ENCODE peak calls at places on chromosomes 11 and 22, in four cellular contexts. G is psoas muscle; C is IMR-90; O is CD4-positive, CD25-positive, alpha-beta regulatory T cell. S is an unnamed sample.

GRCh38 chr22:47608421-47608820 is 846.0 kb downstream of the TBC1D22A start:
- DNase-seq in C (no peak), G (no peak), O (no peak), S (no peak)

GRCh38 chr22:44449061-44449682 is 48.9 kb downstream of the RTL6 start:
- DNase-seq in C (peak; percentile 93), G (peak; percentile 29), O (no peak), S (no peak)

GRCh38 chr11:100525635-100526034 is 161.5 kb upstream of the ARHGAP42 start:
- DNase-seq in C (no peak), O (no peak), G (no peak), S (no peak)

GRCh38 chr22:30079952-30080533 is at the start of gene HORMAD2:
- DNase-seq in O (no peak), G (no peak), C (no peak), S (no peak)

GRCh38 chr11:19253149-19253540 is 12.4 kb upstream of the E2F8 start:
- DNase-seq in O (no peak), G (no peak), C (no peak), S (no peak)

GRCh38 chr22:50700387-50701075 is 27.9 kb downstream of the SHANK3 start:
- DNase-seq in C (no peak), G (no peak), O (no peak), S (no peak)

GRCh38 chr22:49106136-49106930 is 721.3 kb downstream of the BRD1 start:
- DNase-seq in O (no peak), G (no peak), C (no peak), S (no peak)

GRCh38 chr11:86099727-86100320 is 30.9 kb upstream of the PICALM start:
- DNase-seq in C (peak; percentile 71), G (no peak), O (no peak), S (no peak)

GRCh38 chr11:62446091-62446490 is 27.3 kb downstream of the SCGB1A1 start:
- DNase-seq in G (peak; percentile 27), C (no peak), O (no peak), S (no peak)

GRCh38 chr11:47998733-47999359 is 18.5 kb downstream of the PTPRJ start:
- DNase-seq in G (no peak), O (no peak), C (no peak), S (no peak)

GRCh38 chr22:49765951-49766350 is 61.7 kb downstream of the BRD1 start:
- DNase-seq in G (peak; percentile 11), O (no peak), C (no peak), S (no peak)

GRCh38 chr11:122334546-122335375 is 218.7 kb upstream of the BLID start:
- DNase-seq in G (no peak), C (peak; percentile 62), O (no peak), S (no peak)

GRCh38 chr11:96134622-96135021 is 208.4 kb downstream of the MAML2 start:
- DNase-seq in C (peak; percentile 44), O (no peak), G (no peak), S (no peak)

GRCh38 chr22:45783021-45783420 is 111.4 kb downstream of the ATXN10 start:
- DNase-seq in C (no peak), G (no peak), O (no peak), S (no peak)

GRCh38 chr11:34508514-34508913 is 5.1 kb downstream of the ELF5 start:
- DNase-seq in O (no peak), C (peak; percentile 32), G (no peak), S (no peak)

GRCh38 chr22:22818861-22819855 is 68.5 kb upstream of the IGLL5 start:
- DNase-seq in G (no peak), O (no peak), C (no peak), S (no peak)

GRCh38 chr11:39990413-39990812 is 1469.0 kb downstream of the LRRC4C start:
- DNase-seq in C (no peak), O (no peak), G (no peak), S (no peak)

GRCh38 chr11:129976371-129976770 is 26.3 kb downstream of the PRDM10 start:
- DNase-seq in G (no peak), C (no peak), O (no peak), S (no peak)

GRCh38 chr22:38949889-38950405 is 7.5 kb upstream of the APOBEC3A start:
- DNase-seq in G (no peak), O (no peak), C (no peak), S (no peak)

GRCh38 chr11:33970984-33971466 is 79.1 kb upstream of the LMO2 start:
- DNase-seq in O (no peak), G (peak; percentile 29), C (peak; percentile 50), S (no peak)

GRCh38 chr11:126212089-126212660 is 593 bp downstream of the FAM118B start:
- DNase-seq in O (no peak), C (peak; percentile 24), G (no peak), S (no peak)

GRCh38 chr11:55942785-55943392 is 6.7 kb upstream of the OR5I1 start:
- DNase-seq in O (no peak), G (no peak), C (peak; percentile 7), S (no peak)

GRCh38 chr11:130653838-130654601 is 205.6 kb downstream of the ADAMTS15 start:
- DNase-seq in C (peak; percentile 40), O (no peak), G (peak; percentile 74), S (peak; percentile 85)

GRCh38 chr22:44955102-44955501 is 54.7 kb downstream of the PHF21B start:
- DNase-seq in G (no peak), O (no peak), C (no peak), S (no peak)

GRCh38 chr11:8833568-8834275 is 77.3 kb upstream of the AKIP1 start:
- DNase-seq in G (no peak), C (peak; percentile 74), O (no peak), S (no peak)

GRCh38 chr11:45094958-45095690 is 51.3 kb upstream of the PRDM11 start:
- DNase-seq in C (no peak), G (no peak), O (no peak), S (no peak)

GRCh38 chr11:76419896-76420295 is 24.9 kb upstream of the EMSY start:
- DNase-seq in O (no peak), C (no peak), G (no peak), S (no peak)

GRCh38 chr22:37563153-37564081 is 3.1 kb downstream of the CDC42EP1 start:
- DNase-seq in O (no peak), C (peak; percentile 97), G (peak; percentile 83), S (peak; percentile 71)

GRCh38 chr11:113447621-113448310 is 27.4 kb downstream of the DRD2 start:
- DNase-seq in C (peak; percentile 40), G (no peak), O (no peak), S (no peak)

GRCh38 chr11:94376841-94377240 is 24.4 kb downstream of the GPR83 start:
- DNase-seq in C (no peak), G (no peak), O (no peak), S (no peak)

GRCh38 chr22:40412441-40412840 is 42.0 kb downstream of the SGSM3 start:
- DNase-seq in C (no peak), G (no peak), O (no peak), S (no peak)

GRCh38 chr11:128625766-128626165 is 38.4 kb upstream of the ETS1 start:
- DNase-seq in O (no peak), G (no peak), C (no peak), S (no peak)

GRCh38 chr22:49727191-49727880 is 100.3 kb downstream of the BRD1 start:
- DNase-seq in G (no peak), C (no peak), O (no peak), S (no peak)

GRCh38 chr11:554428-554823 is 6.1 kb downstream of the LMNTD2 start:
- DNase-seq in O (no peak), C (no peak), G (no peak), S (no peak)

GRCh38 chr11:122976734-122977454 is 4.7 kb downstream of the BSX start:
- DNase-seq in C (no peak), G (no peak), O (no peak), S (no peak)

GRCh38 chr11:128523616-128524015 is 63.7 kb downstream of the ETS1 start:
- DNase-seq in G (no peak), O (no peak), C (peak; percentile 76), S (no peak)

GRCh38 chr22:17514092-17514491 is 49.2 kb upstream of the SLC25A18 start:
- DNase-seq in O (no peak), C (no peak), G (no peak), S (peak; percentile 23)

GRCh38 chr11:34235591-34236071 is 122.2 kb downstream of the ABTB2 start:
- DNase-seq in G (no peak), O (no peak), C (no peak), S (no peak)

GRCh38 chr22:50071432-50072166 is 13.5 kb upstream of the TTLL8 start:
- DNase-seq in O (no peak), G (no peak), C (no peak), S (no peak)

GRCh38 chr11:102802341-102802740 is 4.4 kb upstream of the MMP1 start:
- DNase-seq in C (peak; percentile 95), G (no peak), O (no peak), S (no peak)

GRCh38 chr11:75346296-75346695 is 5.2 kb downstream of the ARRB1 start:
- DNase-seq in C (no peak), G (no peak), O (no peak), S (no peak)

GRCh38 chr11:75345455-75346224 is 5.8 kb downstream of the ARRB1 start:
- DNase-seq in G (no peak), O (no peak), C (no peak), S (no peak)

GRCh38 chr11:75344761-75345454 is 6.6 kb downstream of the ARRB1 start:
- DNase-seq in O (no peak), C (peak; percentile 74), G (no peak), S (no peak)

GRCh38 chr11:75347781-75348613 is 3.5 kb downstream of the ARRB1 start:
- DNase-seq in O (no peak), G (no peak), C (peak; percentile 98), S (peak; percentile 50)

DNA sequence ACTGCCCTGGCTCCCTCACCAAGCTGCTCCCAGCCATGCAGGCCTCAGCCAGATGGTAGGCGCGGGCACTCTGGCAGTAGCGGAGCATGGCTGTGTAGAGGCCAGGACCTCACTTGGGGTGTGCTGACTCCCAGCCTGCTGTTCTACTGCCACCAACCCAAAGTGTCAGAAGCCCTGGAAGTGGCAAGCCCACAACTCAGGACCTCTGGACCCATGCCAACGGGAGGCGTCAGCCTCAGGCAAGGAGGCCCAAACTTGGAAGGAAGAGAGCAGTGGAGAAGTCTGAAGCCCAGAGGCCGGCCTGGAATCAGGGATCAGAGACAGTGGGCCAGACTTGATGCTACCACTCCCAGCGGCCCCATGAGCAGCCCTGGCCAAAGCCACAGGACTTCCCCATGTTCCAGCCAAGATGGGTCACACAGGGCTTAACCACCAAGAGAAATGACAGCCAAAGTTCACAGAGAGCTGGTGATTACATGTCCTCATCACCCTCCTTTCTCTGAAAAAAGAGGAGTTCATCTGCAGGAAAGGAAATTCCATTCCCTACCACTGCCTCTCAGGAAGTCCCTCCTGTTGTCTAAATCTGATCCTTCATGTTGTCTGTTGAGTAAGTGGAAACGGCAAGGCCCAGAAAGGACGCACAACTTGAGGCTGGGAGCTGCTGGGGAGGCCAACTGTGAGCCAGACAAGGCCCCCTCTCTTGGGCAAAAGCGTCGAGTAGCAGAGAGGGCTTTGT is 4.4 kb downstream of the ARRB1 start:
- DNase-seq in C (peak; percentile 49), O (no peak), G (peak; percentile 68), S (no peak)
- H3K4me1 ChIP-seq in C (peaks cover 45% of the 10 kb centered on the region), O (peaks cover 42% of the 10 kb centered on the region), G (peaks cover 28% of the 10 kb centered on the region), S (peaks cover 94% of the 10 kb centered on the region)

GRCh38 chr11:119518746-119519382 is 95.9 kb upstream of the THY1 start:
- DNase-seq in O (no peak), G (no peak), C (peak; percentile 58), S (no peak)
- H3K4me1 ChIP-seq in O (no peaks in the 10 kb centered on the region), G (no peaks in the 10 kb centered on the region), C (no peaks in the 10 kb centered on the region), S (no peaks in the 10 kb centered on the region)

GRCh38 chr11:12008790-12009616 is 577 bp upstream of the DKK3 start:
- DNase-seq in C (peak; percentile 46), O (no peak), G (peak; percentile 34), S (peak; percentile 50)
- H3K4me1 ChIP-seq in C (peaks cover 30% of the 10 kb centered on the region), O (peaks cover 9% of the 10 kb centered on the region), G (peaks cover 6% of the 10 kb centered on the region), S (peaks cover 46% of the 10 kb centered on the region)

GRCh38 chr11:1636291-1636950 is 6.8 kb downstream of the KRTAP5-5 start:
- DNase-seq in G (no peak), C (no peak), O (no peak), S (no peak)
- H3K4me1 ChIP-seq in G (no peaks in the 10 kb centered on the region), C (no peaks in the 10 kb centered on the region), O (no peaks in the 10 kb centered on the region), S (peaks cover 23% of the 10 kb centered on the region)